ENCODE peak calls at places on chromosomes 4 and X, in ten cellular contexts. W is HepG2, X is H1, Q is spleen, Z is suprapubic skin, L is vagina, N is transverse colon, H is K562, S is endothelial cell of umbilical vein, T is GM12878. D is an unnamed sample. For H3K36me3, the result is how much of the 10 kb centered on the place peaks cover.

GRCh38 chrX:14039344-14039743 is 9.7 kb upstream of the GEMIN8 start:
- DNase-seq in W (peak), X (no peak), Q (no peak), Z (no peak), L (no peak), N (peak), H (peak), S (peak), T (no peak), D (no peak)

GRCh38 chr4:99811850-99812249 is 4.8 kb upstream of the DAPP1 start:
- DNase-seq in W (peak), X (no peak), Q (no peak), Z (no peak), L (no peak), N (peak), H (peak), S (peak), T (no peak), D (no peak)

GRCh38 chr4:8383451-8384160 is 56.9 kb downstream of the ACOX3 start:
- DNase-seq in W (no peak), X (no peak), Q (peak), Z (no peak), L (no peak), N (no peak), H (no peak), S (no peak), T (no peak), D (no peak)

GRCh38 chr4:5191831-5192230 is 140.6 kb downstream of the STK32B start:
- DNase-seq in W (no peak), X (no peak), Q (no peak), Z (no peak), L (no peak), N (no peak), H (no peak), S (no peak), T (no peak), D (no peak)

GRCh38 chrX:134753185-134754008 is 95.1 kb upstream of the PLAC1 start:
- DNase-seq in W (peak), X (no peak), Q (no peak), Z (no peak), L (no peak), N (no peak), H (no peak), S (peak), T (no peak), D (no peak)

GRCh38 chrX:97039363-97040029 is 155.8 kb downstream of the RPA4 start:
- DNase-seq in W (no peak), X (no peak), Q (no peak), Z (no peak), L (no peak), N (peak), H (no peak), S (peak), T (peak), D (no peak)

GRCh38 chrX:135740683-135741149 is 27.3 kb downstream of the CT45A3 start:
- DNase-seq in W (peak), X (no peak), Q (peak), Z (no peak), L (no peak), N (peak), H (peak), S (peak), T (no peak), D (no peak)

GRCh38 chr4:128228021-128228571 is 59.5 kb downstream of the PGRMC2 start:
- DNase-seq in W (no peak), X (no peak), Q (no peak), Z (no peak), L (no peak), N (no peak), H (no peak), S (no peak), T (no peak), D (peak)

GRCh38 chr4:93810340-93810992 is 18.1 kb upstream of the ATOH1 start:
- DNase-seq in W (no peak), X (no peak), Q (no peak), Z (no peak), L (no peak), N (peak), H (no peak), S (no peak), T (no peak), D (no peak)

GRCh38 chr4:125101706-125102105 is 213.0 kb upstream of the FAT4 start:
- DNase-seq in W (no peak), X (no peak), Q (no peak), Z (no peak), L (no peak), N (no peak), H (no peak), S (no peak), T (no peak), D (no peak)

GRCh38 chr4:159103406-159104131 is 690 bp downstream of the RAPGEF2 start:
- DNase-seq in W (no peak), X (no peak), Q (peak), Z (peak), L (no peak), N (peak), H (peak), S (peak), T (no peak), D (peak)

GRCh38 chrX:19535481-19535880 is 20.2 kb upstream of the MAP3K15 start:
- DNase-seq in W (peak), X (no peak), Q (no peak), Z (no peak), L (no peak), N (no peak), H (peak), S (no peak), T (no peak), D (no peak)

GRCh38 chr4:164847967-164848649 is 28.9 kb upstream of the APELA start:
- DNase-seq in W (no peak), X (no peak), Q (no peak), Z (no peak), L (no peak), N (no peak), H (no peak), S (no peak), T (no peak), D (no peak)

GRCh38 chr4:38752393-38752961 is 30.3 kb downstream of the TLR10 start:
- DNase-seq in W (no peak), X (no peak), Q (no peak), Z (no peak), L (no peak), N (no peak), H (no peak), S (peak), T (peak), D (no peak)

GRCh38 chr4:8248091-8248490 is 21.5 kb upstream of the HTRA3 start:
- DNase-seq in W (no peak), X (no peak), Q (no peak), Z (no peak), L (no peak), N (no peak), H (no peak), S (peak), T (no peak), D (no peak)

GRCh38 chrX:110734894-110735541 is 60.6 kb downstream of the CHRDL1 start:
- DNase-seq in W (no peak), X (no peak), Q (no peak), Z (no peak), L (no peak), N (no peak), H (no peak), S (no peak), T (no peak), D (no peak)

GRCh38 chrX:15142084-15142715 is 127.7 kb downstream of the ASB9 start:
- DNase-seq in W (peak), X (no peak), Q (no peak), Z (no peak), L (no peak), N (no peak), H (no peak), S (no peak), T (no peak), D (no peak)

GRCh38 chr4:104163820-104164219 is 330.9 kb downstream of the CXXC4 start:
- DNase-seq in W (no peak), X (no peak), Q (no peak), Z (no peak), L (no peak), N (no peak), H (no peak), S (no peak), T (no peak), D (no peak)

GRCh38 chrX:46263494-46263893 is 281.7 kb downstream of the ZNF674 start:
- DNase-seq in W (no peak), X (no peak), Q (no peak), Z (no peak), L (no peak), N (no peak), H (no peak), S (no peak), T (no peak), D (no peak)

GRCh38 chr4:40550900-40551546 is 78.6 kb downstream of the RBM47 start:
- DNase-seq in W (peak), X (no peak), Q (no peak), Z (no peak), L (no peak), N (peak), H (peak), S (peak), T (peak), D (peak)

GRCh38 chr4:185082549-185082948 is 60.5 kb upstream of the SLC25A4 start:
- DNase-seq in W (no peak), X (no peak), Q (no peak), Z (no peak), L (no peak), N (no peak), H (no peak), S (no peak), T (no peak), D (no peak)

GRCh38 chr4:99234331-99235010 is 15.4 kb upstream of the ADH6 start:
- DNase-seq in W (no peak), X (no peak), Q (no peak), Z (no peak), L (no peak), N (no peak), H (no peak), S (no peak), T (no peak), D (no peak)

GRCh38 chr4:15654556-15655222 is 468 bp downstream of the FBXL5 start:
- DNase-seq in W (peak), X (no peak), Q (peak), Z (peak), L (peak), N (peak), H (peak), S (peak), T (no peak), D (peak)

GRCh38 chr4:15653430-15653829 is 1.7 kb downstream of the FBXL5 start:
- DNase-seq in W (no peak), X (no peak), Q (no peak), Z (no peak), L (no peak), N (no peak), H (no peak), S (no peak), T (no peak), D (no peak)

GRCh38 chr4:15655223-15656037 is at the start of gene FBXL5:
- DNase-seq in W (peak), X (no peak), Q (peak), Z (peak), L (peak), N (peak), H (peak), S (peak), T (peak), D (peak)

GRCh38 chr4:15652191-15652590 is 3.0 kb downstream of the FBXL5 start:
- DNase-seq in W (no peak), X (no peak), Q (no peak), Z (no peak), L (no peak), N (no peak), H (no peak), S (peak), T (no peak), D (no peak)

DNA sequence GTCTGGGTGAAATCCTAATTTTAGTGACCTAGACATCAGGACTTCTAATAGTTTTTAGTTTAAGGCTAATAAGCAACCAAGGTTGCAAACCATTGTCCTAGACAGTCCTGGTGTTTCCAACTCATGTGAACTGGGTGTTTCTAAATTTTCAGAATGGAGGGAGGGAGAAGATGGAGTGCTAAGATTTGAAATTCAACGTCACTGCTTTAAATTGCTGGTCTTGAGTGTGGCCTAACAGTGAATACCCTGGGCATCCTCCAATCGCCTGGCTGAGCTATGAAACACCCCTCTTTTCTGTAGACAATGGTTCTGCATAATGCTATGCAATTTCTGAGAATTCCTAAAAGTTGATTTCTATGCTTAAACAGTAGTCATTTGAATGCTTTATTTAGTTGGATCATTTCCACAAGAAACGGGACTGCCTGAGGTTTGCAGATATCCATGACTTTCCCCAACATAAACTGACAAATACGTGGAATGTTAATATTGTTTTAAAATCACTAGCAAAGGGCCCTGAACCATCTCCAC is 1.2 kb downstream of the FBXL5 start:
- DNase-seq in W (peak), X (no peak), Q (no peak), Z (no peak), L (no peak), N (no peak), H (peak), S (peak), T (no peak), D (no peak)
- H3K36me3 ChIP-seq in W (under half), X (under half), Q (under half), Z (under half), L (under half), N (under half), H (under half), S (under half), T (under half), D (under half)

GRCh38 chr4:56531149-56531770 is 25.7 kb downstream of the ARL9 start:
- DNase-seq in W (no peak), X (no peak), Q (no peak), Z (no peak), L (no peak), N (no peak), H (no peak), S (no peak), T (no peak), D (no peak)

GRCh38 chr4:56535915-56536314 is 30.3 kb downstream of the ARL9 start:
- DNase-seq in W (no peak), X (no peak), Q (no peak), Z (no peak), L (no peak), N (no peak), H (no peak), S (no peak), T (no peak), D (no peak)

GRCh38 chr4:56531823-56532222 is 26.2 kb downstream of the ARL9 start:
- DNase-seq in W (no peak), X (no peak), Q (no peak), Z (no peak), L (no peak), N (no peak), H (peak), S (no peak), T (no peak), D (no peak)

GRCh38 chr4:56532239-56532638 is 26.6 kb downstream of the ARL9 start:
- DNase-seq in W (no peak), X (no peak), Q (no peak), Z (no peak), L (no peak), N (no peak), H (no peak), S (no peak), T (no peak), D (no peak)

GRCh38 chr4:56530269-56531148 is 24.9 kb downstream of the ARL9 start:
- DNase-seq in W (peak), X (no peak), Q (peak), Z (peak), L (peak), N (peak), H (peak), S (peak), T (no peak), D (peak)
- TF ChIP-seq POLR2AphosphoS5 in W (no peak), X (peak), Q (no peak), Z (no peak), L (no peak), N (peak), H (peak), S (no peak), T (no peak), D (no peak)

DNA sequence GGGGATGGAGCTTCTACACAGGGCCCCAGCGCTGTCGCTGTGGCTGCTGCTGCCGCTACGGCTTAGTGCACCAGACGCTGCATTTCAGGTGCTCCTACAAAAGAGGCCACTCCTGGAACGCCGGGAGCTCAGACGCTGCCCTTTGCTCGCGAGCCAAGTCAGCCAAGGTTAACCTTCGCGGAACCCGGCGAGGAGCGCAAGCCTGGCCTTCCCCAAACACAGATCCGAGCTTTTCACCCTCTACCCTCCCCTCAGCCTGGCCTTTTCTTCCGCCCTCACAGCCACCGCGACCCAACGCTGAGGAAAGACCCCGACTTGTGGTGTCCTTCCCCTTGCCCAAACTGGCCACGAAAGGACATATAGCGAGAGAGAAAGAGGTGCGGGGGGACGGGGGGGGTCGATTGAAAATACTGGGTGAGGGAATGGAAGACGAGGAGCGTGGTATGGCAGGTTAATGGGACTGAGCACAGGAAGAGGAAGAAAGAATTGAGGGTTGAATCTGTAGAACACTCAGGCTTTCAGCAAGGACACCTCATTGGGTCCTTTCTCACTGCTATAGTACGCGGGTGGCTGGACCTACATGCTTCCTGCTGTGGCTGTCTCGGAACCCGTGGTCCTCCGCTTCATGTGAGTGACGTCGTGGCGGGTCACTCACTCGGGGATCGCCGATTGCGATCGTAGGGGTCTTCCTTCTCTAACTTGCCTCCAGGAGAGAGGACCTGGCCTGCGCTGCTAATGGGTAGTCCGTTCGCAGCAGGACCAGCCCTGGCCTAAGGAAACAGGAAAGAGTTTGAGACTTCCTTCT is at the start of the genes AIMP1 and TBCK:
- DNase-seq in W (peak), X (peak), Q (peak), Z (peak), L (peak), N (peak), H (peak), S (peak), T (peak), D (peak)
- TF ChIP-seq POLR2A in W (peak), X (peak), Q (peak), Z (peak), L (peak), N (peak), H (peak), S (peak), T (peak), D (peak)

GRCh38 chr4:70765368-70765767 is 43.6 kb downstream of the RUFY3 start:
- DNase-seq in W (no peak), X (no peak), Q (no peak), Z (no peak), L (no peak), N (no peak), H (no peak), S (no peak), T (no peak), D (no peak)

GRCh38 chr4:70759126-70759525 is 37.4 kb downstream of the RUFY3 start:
- DNase-seq in W (no peak), X (no peak), Q (no peak), Z (no peak), L (no peak), N (no peak), H (no peak), S (no peak), T (no peak), D (no peak)

GRCh38 chr4:70759627-70760026 is 37.9 kb downstream of the RUFY3 start:
- DNase-seq in W (no peak), X (no peak), Q (no peak), Z (no peak), L (no peak), N (no peak), H (no peak), S (peak), T (no peak), D (no peak)

DNA sequence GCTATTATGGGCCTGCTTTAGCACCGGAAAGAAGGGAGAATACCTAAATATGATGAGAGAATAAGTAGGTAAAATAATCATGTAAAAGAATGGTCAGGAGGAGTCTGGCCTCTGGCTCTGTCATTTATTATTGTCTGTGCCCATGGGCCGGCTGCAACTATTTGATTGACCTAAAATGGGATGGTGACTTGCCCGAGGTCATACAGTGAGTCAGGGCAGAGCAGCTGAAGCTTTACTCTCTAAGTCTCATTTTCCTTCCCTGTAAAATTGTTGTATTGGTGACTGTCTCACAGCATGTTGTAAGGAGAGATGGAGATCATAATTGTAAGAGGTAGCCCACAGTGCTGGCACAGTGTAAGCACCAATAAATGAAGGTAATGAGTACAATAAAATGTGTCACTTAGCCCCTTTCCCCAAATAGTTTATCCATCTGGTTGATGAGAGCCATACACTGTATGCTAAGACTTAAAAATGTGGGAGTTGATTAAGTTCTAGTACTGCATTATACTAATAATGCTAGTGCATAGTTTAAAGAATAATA is 39.6 kb downstream of the RUFY3 start:
- DNase-seq in W (no peak), X (no peak), Q (no peak), Z (no peak), L (no peak), N (no peak), H (no peak), S (no peak), T (no peak), D (no peak)
- H3K36me3 ChIP-seq in W (under half), X (under half), Q (under half), Z (under half), L (under half), N (under half), H (under half), S (under half), T (under half), D (under half)

DNA sequence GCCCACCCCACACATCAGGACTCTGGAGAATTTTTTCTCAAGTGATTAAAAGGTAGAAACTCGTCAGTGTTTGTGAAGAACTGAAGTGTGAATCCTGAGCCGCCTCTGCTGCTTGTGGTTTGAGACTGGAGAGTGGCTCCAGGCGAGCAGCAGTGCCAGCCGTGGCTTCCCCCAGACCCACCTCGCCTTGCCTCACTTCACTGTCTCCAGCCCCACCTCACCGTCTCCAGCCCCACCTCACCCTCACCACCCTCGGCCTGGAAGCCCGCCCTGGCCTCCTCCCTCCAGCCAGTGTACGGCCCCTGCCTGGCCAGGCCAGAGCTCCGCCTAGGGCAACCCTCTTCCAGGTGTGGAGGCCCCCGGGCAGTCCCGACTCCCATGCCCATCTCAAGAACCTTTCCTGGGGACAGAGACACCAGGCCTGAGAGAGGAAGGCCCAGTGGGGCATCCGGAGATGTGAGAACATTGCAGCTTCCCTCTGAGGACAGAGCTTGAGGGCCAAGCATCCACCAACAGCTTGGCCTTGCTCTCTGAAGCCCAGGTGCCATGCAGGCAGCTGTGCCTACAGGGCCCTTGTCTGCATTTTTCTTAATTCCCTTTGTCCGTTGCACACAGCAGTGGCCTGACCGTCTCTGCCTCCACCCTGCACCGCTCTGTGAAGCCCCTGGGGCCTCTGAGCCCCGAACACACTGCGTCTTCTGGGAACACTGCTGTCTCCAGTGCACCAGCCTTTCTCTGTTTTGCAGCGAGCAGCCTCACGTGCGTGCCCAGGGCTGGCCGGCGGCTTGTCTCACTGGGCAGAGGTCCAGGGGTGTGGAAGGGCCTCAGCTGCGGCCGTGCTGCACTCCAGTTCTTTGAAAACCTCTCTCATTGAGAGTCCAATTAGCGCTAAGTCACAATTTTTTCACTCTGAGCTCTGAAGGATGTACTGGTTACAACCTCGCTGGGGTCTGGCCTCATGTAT is 13.8 kb downstream of the SH3BP2 start:
- DNase-seq in W (no peak), X (no peak), Q (peak), Z (no peak), L (no peak), N (peak), H (no peak), S (peak), T (no peak), D (no peak)
- TF ChIP-seq POLR2AphosphoS5 in W (no peak), X (no peak), Q (peak), Z (no peak), L (no peak), N (no peak), H (no peak), S (no peak), T (no peak), D (no peak)

GRCh38 chrX:48696301-48697181 is at the start of gene SUV39H1:
- DNase-seq in W (peak), X (no peak), Q (peak), Z (peak), L (no peak), N (peak), H (peak), S (peak), T (peak), D (peak)
- TF ChIP-seq POLR2A in W (peak), X (peak), Q (peak), Z (peak), L (peak), N (peak), H (peak), S (peak), T (peak), D (peak)